ENCODE peak calls at places on chromosomes 4 and X, in six cellular contexts. J, Y, L, K, V and P are unnamed samples.

GRCh38 chrX:15430584-15430983 is 46.4 kb upstream of the VEGFD start:
- DNase-seq in K (no peak), J (no peak), Y (no peak), V (no peak), L (no peak), P (no peak)

GRCh38 chr4:7210818-7211217 is 18.5 kb downstream of the SORCS2 start:
- DNase-seq in K (no peak), J (no peak), Y (no peak), V (peak), L (no peak), P (no peak)

GRCh38 chrX:38260231-38260630 is 39.6 kb upstream of the SRPX start:
- DNase-seq in Y (no peak), V (peak), J (no peak), L (peak), K (no peak), P (no peak)

GRCh38 chr4:155433636-155434360 is 57.0 kb upstream of the MAP9 start:
- DNase-seq in L (no peak), V (peak), J (no peak), K (no peak), Y (no peak), P (no peak)

GRCh38 chrX:29903365-29903764 is 312.0 kb upstream of the MAGEB2 start:
- DNase-seq in K (no peak), V (peak), Y (no peak), J (no peak), L (no peak), P (no peak)

GRCh38 chr4:133775881-133776280 is 425.7 kb downstream of the PABPC4L start:
- DNase-seq in L (no peak), Y (no peak), J (no peak), K (no peak), V (peak), P (no peak)

GRCh38 chr4:88097301-88097700 is 61.1 kb downstream of the ABCG2 start:
- DNase-seq in L (no peak), Y (no peak), V (peak), K (no peak), J (no peak), P (no peak)

GRCh38 chrX:69077895-69078455 is 87.3 kb downstream of the PJA1 start:
- DNase-seq in Y (no peak), V (no peak), L (no peak), J (no peak), K (no peak), P (no peak)

GRCh38 chr4:159516556-159516955 is 413.7 kb downstream of the RAPGEF2 start:
- DNase-seq in J (no peak), K (no peak), V (peak), Y (no peak), L (no peak), P (no peak)

GRCh38 chrX:34275710-34276109 is 143.6 kb upstream of the FAM47A start:
- DNase-seq in K (no peak), L (no peak), J (no peak), Y (no peak), V (no peak), P (no peak)

GRCh38 chr4:186400676-186401075 is 134.7 kb downstream of the F11 start:
- DNase-seq in L (no peak), J (no peak), K (no peak), V (no peak), Y (no peak), P (no peak)

GRCh38 chr4:8269535-8270417 is at the start of gene HTRA3:
- DNase-seq in K (peak), Y (no peak), J (peak), V (peak), L (no peak), P (no peak)

GRCh38 chr4:150126201-150126879 is 48.1 kb downstream of the DCLK2 start:
- DNase-seq in Y (no peak), L (no peak), K (no peak), V (peak), J (no peak), P (no peak)

GRCh38 chr4:173521474-173522159 is 8.4 kb downstream of the HAND2 start:
- DNase-seq in J (peak), V (no peak), Y (no peak), L (no peak), K (peak), P (no peak)

GRCh38 chr4:114087596-114088230 is 108.3 kb upstream of the ARSJ start:
- DNase-seq in Y (no peak), L (no peak), J (no peak), V (peak), K (no peak), P (no peak)

GRCh38 chr4:59695355-59696053 is 1504.6 kb upstream of the ADGRL3 start:
- DNase-seq in L (no peak), K (no peak), Y (no peak), V (no peak), J (no peak), P (no peak)

GRCh38 chr4:6322067-6322760 is 52.6 kb downstream of the WFS1 start:
- DNase-seq in V (no peak), J (no peak), K (no peak), Y (no peak), L (no peak), P (no peak)

GRCh38 chr4:100188829-100189228 is 1.4 kb downstream of the DDIT4L start:
- DNase-seq in L (no peak), V (no peak), Y (peak), K (peak), J (no peak), P (no peak)

GRCh38 chrX:18894156-18894555 is 89.8 kb downstream of the PHKA2 start:
- DNase-seq in V (no peak), Y (no peak), J (no peak), K (no peak), L (no peak), P (no peak)

GRCh38 chr4:6775746-6776145 is 6.8 kb upstream of the KIAA0232 start:
- DNase-seq in V (no peak), L (no peak), K (no peak), J (no peak), Y (no peak), P (no peak)

GRCh38 chrX:23332101-23332887 is 2.4 kb upstream of the PTCHD1 start:
- DNase-seq in K (no peak), L (no peak), Y (no peak), J (no peak), V (peak), P (no peak)

GRCh38 chr4:158850371-158850770 is 81.5 kb downstream of the FNIP2 start:
- DNase-seq in Y (no peak), J (no peak), K (no peak), V (no peak), L (no peak), P (no peak)

GRCh38 chr4:7892212-7893019 is 47.2 kb downstream of the AFAP1 start:
- DNase-seq in J (no peak), Y (no peak), K (no peak), V (peak), L (no peak), P (no peak)

GRCh38 chr4:151798678-151799416 is 38.0 kb upstream of the GATB start:
- DNase-seq in K (no peak), J (no peak), V (no peak), L (no peak), Y (no peak), P (no peak)

GRCh38 chr4:87270825-87271224 is 50.4 kb upstream of the KLHL8 start:
- DNase-seq in K (no peak), Y (no peak), V (no peak), J (no peak), L (no peak), P (no peak)

GRCh38 chrX:53230116-53230515 is 5.1 kb upstream of the KDM5C start:
- DNase-seq in K (no peak), L (no peak), Y (no peak), V (no peak), J (no peak), P (no peak)

GRCh38 chr4:164779080-164779479 is 25.1 kb downstream of the SMIM31 start:
- DNase-seq in J (no peak), Y (no peak), L (no peak), K (no peak), V (no peak), P (no peak)

GRCh38 chrX:14616876-14617275 is 87.5 kb downstream of the GLRA2 start:
- DNase-seq in L (no peak), J (no peak), V (peak), K (no peak), Y (no peak), P (no peak)

GRCh38 chr4:32462944-32463343 is 1742.8 kb downstream of the PCDH7 start:
- DNase-seq in K (no peak), L (no peak), Y (no peak), V (peak), J (no peak), P (no peak)

GRCh38 chr4:177901786-177902185 is 459.5 kb upstream of the AGA start:
- DNase-seq in L (no peak), V (peak), Y (no peak), K (no peak), J (no peak), P (no peak)

GRCh38 chrX:103607385-103608304 is at the start of gene TCEAL3:
- DNase-seq in K (peak), V (peak), L (no peak), J (peak), Y (no peak), P (no peak)

GRCh38 chr4:74794341-74794801 is at the start of gene BTC:
- DNase-seq in V (peak), L (peak), K (no peak), Y (no peak), J (peak), P (peak)

GRCh38 chrX:103475381-103475780 is 43.9 kb downstream of the RAB40A start:
- DNase-seq in V (no peak), K (no peak), L (no peak), Y (no peak), J (no peak), P (no peak)

GRCh38 chr4:10584042-10584441 is 100.5 kb downstream of the CLNK start:
- DNase-seq in L (no peak), K (no peak), V (peak), Y (no peak), J (no peak), P (no peak)

GRCh38 chrX:8010105-8010504 is 82.9 kb upstream of the PNPLA4 start:
- DNase-seq in V (no peak), K (no peak), J (no peak), L (no peak), Y (no peak), P (no peak)

GRCh38 chrX:103362504-103362903 is 6.2 kb downstream of the TCEAL9 start:
- DNase-seq in L (no peak), Y (no peak), J (no peak), V (peak), K (no peak), P (no peak)

DNA sequence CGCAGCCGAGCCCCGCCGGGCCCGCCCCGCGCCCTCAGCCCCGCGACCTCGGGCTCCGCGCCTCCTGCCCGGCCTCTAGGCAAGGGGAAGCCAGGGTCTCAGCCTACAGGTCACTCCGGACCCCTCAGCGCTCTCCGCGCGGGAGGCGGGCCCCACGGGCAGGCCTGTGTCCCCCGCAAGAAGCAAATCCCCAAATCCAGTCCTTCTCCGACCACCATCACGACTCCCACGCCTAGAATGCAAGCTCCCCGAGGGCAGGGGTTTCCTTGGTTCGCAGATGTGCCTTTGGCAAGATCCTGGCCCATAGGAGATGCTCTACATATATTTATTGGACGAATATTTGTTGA is 230 bp upstream of the CCDC149 start:
- DNase-seq in V (peak), Y (no peak), K (no peak), J (no peak), L (no peak), P (no peak)
- H3K4me3 ChIP-seq in V (peak), Y (peak), K (peak), J (peak), L (peak), P (peak)

GRCh38 chr4:185305979-185306442 is 89.7 kb downstream of the LRP2BP start:
- DNase-seq in K (no peak), L (peak), Y (no peak), J (no peak), V (peak), P (no peak)
- H3K4me3 ChIP-seq in K (no peak), L (no peak), Y (no peak), J (no peak), V (no peak), P (no peak)

DNA sequence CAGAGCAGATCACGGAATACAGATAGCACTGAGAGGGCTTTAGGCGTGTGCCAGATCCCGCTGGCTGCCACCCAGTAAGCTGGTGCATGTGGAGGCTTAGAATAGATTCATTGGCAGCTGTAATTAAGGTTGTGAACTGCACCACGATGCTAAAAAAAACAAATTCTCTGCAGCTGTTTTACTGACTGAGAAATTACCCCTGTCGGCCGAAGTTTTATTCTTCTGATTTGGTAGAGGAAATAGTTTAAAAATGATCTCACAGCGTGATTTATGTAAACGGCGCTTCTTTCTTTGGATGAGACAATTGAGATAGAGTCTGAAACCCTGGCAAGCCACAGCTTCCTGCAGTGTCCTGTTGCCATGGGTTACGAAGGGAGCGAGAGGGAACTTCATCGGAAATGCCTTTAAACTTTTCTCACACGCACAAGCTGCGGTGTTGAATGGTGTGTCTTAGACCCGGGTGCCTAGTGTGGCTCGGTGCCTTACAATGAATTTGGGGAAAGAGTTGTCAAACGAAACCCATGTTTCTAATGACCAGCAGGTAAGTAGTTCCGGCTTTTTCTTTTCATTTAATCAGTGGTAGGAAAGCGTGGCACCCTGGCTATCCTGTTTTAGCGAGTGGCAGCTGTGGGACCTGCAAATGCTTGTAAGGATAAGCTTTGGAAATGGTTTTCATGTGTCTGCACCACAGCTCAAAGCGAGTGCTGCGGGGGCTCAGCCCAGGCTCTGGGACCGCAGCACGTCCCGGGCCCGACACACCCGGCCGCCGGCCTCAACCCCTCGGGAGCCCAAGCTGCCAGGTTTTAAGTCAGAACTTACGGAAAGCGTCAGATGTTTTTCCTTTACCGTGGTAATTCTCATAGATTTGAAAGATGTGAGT is 71.7 kb upstream of the HGFAC start:
- DNase-seq in Y (peak), V (peak), J (peak), K (no peak), L (no peak), P (no peak)
- H3K4me3 ChIP-seq in Y (peak), V (peak), J (peak), K (no peak), L (no peak), P (peak)

GRCh38 chrX:45186643-45187026 is 14.0 kb downstream of the DIPK2B start:
- DNase-seq in V (no peak), L (no peak), J (no peak), K (no peak), Y (no peak), P (no peak)
- H3K4me3 ChIP-seq in V (no peak), L (no peak), J (peak), K (no peak), Y (peak), P (peak)

DNA sequence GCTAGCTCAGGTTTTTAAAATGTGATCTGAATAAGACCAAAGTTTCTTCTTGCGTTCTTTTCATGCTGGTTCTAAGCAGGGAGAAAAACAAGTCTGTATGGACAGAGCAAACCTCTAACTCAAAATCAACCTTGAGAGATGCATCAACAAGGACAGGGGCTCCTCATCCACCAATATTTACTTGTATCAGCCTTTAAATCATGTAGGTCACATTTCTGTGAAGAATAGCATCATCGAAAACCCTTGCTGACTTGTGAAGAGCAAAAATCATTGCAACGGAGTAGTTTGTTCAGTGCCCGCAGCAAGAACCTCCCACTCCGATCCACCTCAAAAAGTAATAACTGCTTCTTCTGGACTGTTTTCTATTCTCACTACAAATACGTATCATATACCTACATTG is 1.2 kb downstream of the ATP10D start:
- DNase-seq in Y (no peak), J (no peak), V (peak), L (no peak), K (no peak), P (no peak)
- H3K4me3 ChIP-seq in Y (peak), J (peak), V (peak), L (peak), K (peak), P (peak)

GRCh38 chrX:12978205-12979010 is 3.5 kb downstream of the TMSB4X start:
- DNase-seq in V (peak), K (peak), J (peak), L (no peak), Y (no peak), P (no peak)
- H3K4me3 ChIP-seq in V (peak), K (peak), J (peak), L (peak), Y (peak), P (peak)

DNA sequence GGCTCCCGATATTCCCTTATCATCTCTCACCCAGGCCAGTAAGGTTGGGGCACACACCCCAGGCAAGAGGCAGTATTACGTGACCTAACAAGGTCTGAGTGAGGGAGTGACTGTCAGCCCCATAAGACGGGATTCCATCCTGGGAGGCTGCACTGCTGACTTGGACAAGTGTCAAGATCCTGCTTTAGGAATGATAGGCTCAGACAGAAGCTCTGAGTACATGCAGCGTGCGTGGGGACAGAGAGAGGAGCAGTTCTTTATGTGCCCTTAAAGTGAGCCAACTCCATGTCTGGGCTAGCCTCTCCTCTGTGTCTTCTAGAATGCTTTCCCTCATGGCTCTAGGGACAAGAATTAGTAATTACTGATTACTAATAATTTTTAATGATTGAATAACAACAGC is 142.2 kb upstream of the PRPS2 start:
- DNase-seq in L (no peak), K (no peak), J (no peak), V (no peak), Y (no peak), P (no peak)
- H3K4me3 ChIP-seq in L (no peak), K (no peak), J (no peak), V (no peak), Y (no peak), P (no peak)

DNA sequence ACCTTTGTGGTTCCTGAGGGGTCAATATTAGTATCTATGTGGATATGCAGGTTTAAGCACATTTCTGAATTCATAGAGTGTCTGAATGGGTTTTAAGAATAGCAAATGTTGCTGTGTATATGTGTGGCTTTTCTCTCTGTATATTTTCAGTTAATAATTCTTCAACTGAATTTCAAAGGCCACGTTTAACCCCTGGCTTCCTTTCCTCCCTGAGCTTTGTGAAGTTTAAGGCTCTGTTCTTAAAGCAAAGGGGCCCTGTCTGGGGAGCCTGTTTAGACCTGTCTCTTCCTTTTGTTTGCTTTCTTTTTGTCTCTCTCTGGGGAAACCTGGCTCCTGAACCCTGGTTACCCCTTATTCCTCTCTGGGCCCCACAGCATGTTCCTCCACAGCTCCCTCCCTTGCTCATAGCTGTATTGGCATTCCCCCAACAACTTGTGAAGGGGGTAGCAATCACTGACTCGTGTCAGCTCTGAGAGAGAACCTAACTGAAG is 139.1 kb downstream of the COL4A6 start:
- DNase-seq in J (no peak), K (no peak), Y (no peak), L (no peak), V (peak), P (no peak)
- H3K4me3 ChIP-seq in J (no peak), K (no peak), Y (no peak), L (no peak), V (no peak), P (no peak)

DNA sequence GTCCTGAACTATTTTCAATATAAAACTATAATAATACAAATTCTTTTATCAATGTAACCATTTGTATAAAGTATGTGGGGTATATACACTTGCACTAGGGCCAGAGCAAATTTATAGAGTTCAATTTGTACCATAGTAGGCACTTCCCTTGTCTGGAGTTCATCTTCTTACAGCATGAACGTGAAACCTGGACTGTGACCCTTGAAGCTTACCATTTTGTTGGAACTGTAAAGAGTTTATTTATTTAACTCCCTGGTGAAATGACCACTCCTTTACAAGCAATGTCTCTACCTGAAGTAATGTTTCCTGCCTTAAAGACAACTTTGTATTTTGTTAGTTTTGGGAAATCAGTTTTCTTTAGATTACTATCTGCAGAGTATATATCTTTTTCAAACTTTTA is 188.2 kb downstream of the ARAP2 start:
- DNase-seq in J (no peak), V (no peak), K (no peak), L (no peak), Y (no peak), P (no peak)
- H3K4me3 ChIP-seq in J (no peak), V (no peak), K (no peak), L (no peak), Y (no peak), P (no peak)

GRCh38 chrX:130171446-130172126 is at the start of gene RAB33A:
- DNase-seq in Y (no peak), K (peak), J (peak), V (peak), L (no peak), P (no peak)

GRCh38 chrX:130174051-130174704 is 2.4 kb downstream of the RAB33A start:
- DNase-seq in V (peak), J (peak), L (no peak), Y (no peak), K (peak), P (peak)

GRCh38 chrX:130172127-130172834 is 519 bp downstream of the RAB33A start:
- DNase-seq in L (no peak), V (no peak), K (no peak), Y (no peak), J (no peak), P (no peak)

GRCh38 chrX:130174937-130175336 is 3.2 kb downstream of the RAB33A start:
- DNase-seq in L (no peak), J (no peak), K (no peak), Y (no peak), V (no peak), P (no peak)

GRCh38 chrX:130173190-130173895 is 1.6 kb downstream of the RAB33A start:
- DNase-seq in V (peak), Y (no peak), K (peak), J (peak), L (no peak), P (peak)
- H3K4me3 ChIP-seq in V (no peak), Y (no peak), K (no peak), J (no peak), L (no peak), P (peak)